ENCODE peak calls at places on chromosomes 12 and 14, in nine cellular contexts. Z is heart left ventricle, A is K562, O is IMR-90, T is gastrocnemius medialis, H is HCT116, X is upper lobe of right lung, N is pancreas, S is tibial artery. B is an unnamed sample. For H3K36me3, the result is how much of the 10 kb centered on the place peaks cover.

GRCh38 chr12:67320614-67321305 is 51.6 kb downstream of the CAND1 start:
- DNase-seq in H (no peak), O (peak), N (no peak), X (no peak), A (no peak), S (no peak), Z (no peak), T (no peak), B (no peak)

GRCh38 chr12:77888611-77889010 is 57.9 kb downstream of the NAV3 start:
- DNase-seq in N (no peak), T (no peak), A (no peak), X (no peak), Z (no peak), O (peak), H (peak), S (no peak), B (no peak)

GRCh38 chr12:22617630-22618029 is 7.3 kb upstream of the ETNK1 start:
- DNase-seq in O (no peak), S (no peak), A (no peak), X (no peak), Z (no peak), T (no peak), N (no peak), H (no peak), B (no peak)

GRCh38 chr14:75452900-75453816 is 25.3 kb downstream of the JDP2 start:
- DNase-seq in Z (peak), T (peak), H (no peak), S (peak), N (peak), X (peak), O (peak), A (no peak), B (peak)

GRCh38 chr12:11607313-11608081 is 42.0 kb upstream of the ETV6 start:
- DNase-seq in X (no peak), H (no peak), O (peak), N (no peak), S (no peak), T (no peak), Z (no peak), A (no peak), B (no peak)

GRCh38 chr14:93007225-93007997 is 84.5 kb downstream of the CHGA start:
- DNase-seq in N (peak), O (peak), S (peak), H (no peak), X (no peak), Z (no peak), T (peak), A (no peak), B (peak)

GRCh38 chr12:123306200-123306599 is 34.5 kb upstream of the CDK2AP1 start:
- DNase-seq in A (no peak), N (no peak), O (no peak), H (no peak), T (no peak), Z (no peak), S (no peak), X (no peak), B (no peak)

GRCh38 chr12:91183565-91183964 is 948 bp upstream of the DCN start:
- DNase-seq in H (no peak), O (peak), A (no peak), S (no peak), N (no peak), Z (no peak), T (no peak), X (no peak), B (no peak)

GRCh38 chr14:63045612-63046320 is 508 bp upstream of the KCNH5 start:
- DNase-seq in S (no peak), Z (peak), N (peak), O (peak), A (no peak), X (peak), T (no peak), H (no peak), B (no peak)

GRCh38 chr14:41062826-41063225 is 543.9 kb upstream of the LRFN5 start:
- DNase-seq in S (no peak), N (no peak), A (no peak), Z (no peak), T (no peak), O (peak), X (no peak), H (peak), B (no peak)

GRCh38 chr14:36717363-36717762 is 55.7 kb downstream of the PAX9 start:
- DNase-seq in X (no peak), O (no peak), T (no peak), S (no peak), N (no peak), A (no peak), Z (no peak), H (no peak), B (no peak)

GRCh38 chr14:68986926-68987652 is 8.0 kb upstream of the ACTN1 start:
- DNase-seq in S (no peak), Z (no peak), A (no peak), N (no peak), O (peak), T (no peak), X (no peak), H (no peak), B (no peak)

GRCh38 chr14:79740043-79740442 is 471.3 kb downstream of the DIO2 start:
- DNase-seq in H (no peak), X (no peak), Z (no peak), T (no peak), A (no peak), S (no peak), N (no peak), O (no peak), B (no peak)

GRCh38 chr14:91264151-91265150 is 19.9 kb upstream of the GPR68 start:
- DNase-seq in O (no peak), N (peak), S (no peak), X (peak), T (no peak), H (no peak), A (peak), Z (no peak), B (no peak)

GRCh38 chr12:67327466-67327865 is 58.3 kb downstream of the CAND1 start:
- DNase-seq in A (no peak), X (no peak), O (no peak), Z (no peak), H (no peak), T (peak), S (no peak), N (no peak), B (no peak)

GRCh38 chr12:123269980-123270379 is 1.7 kb downstream of the CDK2AP1 start:
- DNase-seq in O (no peak), N (no peak), X (no peak), H (no peak), T (no peak), A (no peak), Z (no peak), S (no peak), B (no peak)

GRCh38 chr14:90354551-90355298 is 23.0 kb upstream of the NRDE2 start:
- DNase-seq in S (no peak), A (no peak), H (no peak), X (no peak), T (no peak), Z (no peak), N (no peak), O (no peak), B (no peak)

GRCh38 chr12:88579941-88580871 is at the start of gene KITLG:
- DNase-seq in Z (peak), S (peak), N (peak), T (peak), H (peak), A (no peak), O (peak), X (peak), B (peak)

GRCh38 chr14:92421756-92422155 is 91.8 kb upstream of the RIN3 start:
- DNase-seq in X (no peak), A (no peak), T (no peak), H (no peak), O (no peak), S (no peak), N (no peak), Z (no peak), B (no peak)

GRCh38 chr14:41051801-41052200 is 554.9 kb upstream of the LRFN5 start:
- DNase-seq in T (no peak), N (no peak), Z (no peak), H (no peak), S (no peak), O (no peak), X (no peak), A (no peak), B (no peak)

GRCh38 chr12:113136128-113136989 is 798 bp upstream of the RASAL1 start:
- DNase-seq in S (no peak), O (no peak), H (peak), Z (no peak), T (no peak), X (no peak), N (no peak), A (peak), B (no peak)

GRCh38 chr12:57830393-57830792 is 11.9 kb upstream of the AVIL start:
- DNase-seq in X (no peak), A (no peak), N (no peak), O (no peak), T (no peak), S (no peak), Z (no peak), H (no peak), B (no peak)
- H3K36me3 ChIP-seq in X (half or more), A (under half), N (under half), O (under half), T (under half), S (under half), Z (half or more), H (under half), B (under half)

DNA sequence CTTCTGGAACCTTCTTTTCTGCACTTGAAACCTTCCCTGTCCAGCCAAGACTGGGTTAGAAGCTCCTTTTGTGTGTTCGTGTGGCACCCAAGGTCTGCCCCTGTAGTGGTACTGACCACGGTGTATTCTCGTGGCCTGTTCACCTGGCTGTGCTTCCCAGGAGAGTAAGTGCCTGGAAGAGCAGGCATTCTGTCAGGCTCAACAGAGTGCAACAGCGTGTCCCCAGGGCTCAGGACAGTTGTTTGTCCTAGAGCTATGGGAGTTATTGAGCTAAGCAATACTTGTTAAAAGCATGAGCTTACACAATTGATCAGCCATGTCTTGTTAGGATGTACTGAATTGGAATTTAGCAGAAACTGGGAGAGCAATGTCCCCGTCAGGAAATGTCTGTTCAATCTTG is 12.9 kb upstream of the SLC38A2 start:
- DNase-seq in T (peak), H (no peak), O (no peak), X (no peak), Z (no peak), N (no peak), S (no peak), A (no peak), B (no peak)
- H3K27ac ChIP-seq in T (peak), H (peak), O (peak), X (peak), Z (no peak), N (peak), S (peak), A (peak), B (peak)

GRCh38 chr14:52031781-52032180 is 37.1 kb downstream of the NID2 start:
- DNase-seq in X (no peak), N (no peak), S (peak), H (no peak), O (peak), A (no peak), T (no peak), Z (peak), B (peak)
- TF ChIP-seq CTCF in X (no peak), N (no peak), S (no peak), H (no peak), O (no peak), A (no peak), T (no peak), Z (no peak), B (no peak)

GRCh38 chr12:46233418-46233817 is 35.4 kb downstream of the SLC38A1 start:
- DNase-seq in T (no peak), H (no peak), N (no peak), X (no peak), A (no peak), O (no peak), Z (no peak), S (no peak), B (no peak)
- H3K36me3 ChIP-seq in T (under half), H (under half), N (under half), X (under half), A (half or more), O (under half), Z (under half), S (under half), B (under half)

GRCh38 chr12:94689646-94690036 is 39.3 kb upstream of the TMCC3 start:
- DNase-seq in S (no peak), Z (no peak), X (no peak), A (no peak), N (no peak), T (no peak), H (no peak), O (no peak), B (no peak)
- H3K27ac ChIP-seq in S (peak), Z (no peak), X (no peak), A (no peak), N (no peak), T (no peak), H (no peak), O (no peak), B (no peak)

GRCh38 chr12:72574138-72574537 is 302.0 kb downstream of the TRHDE start:
- DNase-seq in T (no peak), N (no peak), A (no peak), S (no peak), X (no peak), H (no peak), O (peak), Z (no peak), B (no peak)

DNA sequence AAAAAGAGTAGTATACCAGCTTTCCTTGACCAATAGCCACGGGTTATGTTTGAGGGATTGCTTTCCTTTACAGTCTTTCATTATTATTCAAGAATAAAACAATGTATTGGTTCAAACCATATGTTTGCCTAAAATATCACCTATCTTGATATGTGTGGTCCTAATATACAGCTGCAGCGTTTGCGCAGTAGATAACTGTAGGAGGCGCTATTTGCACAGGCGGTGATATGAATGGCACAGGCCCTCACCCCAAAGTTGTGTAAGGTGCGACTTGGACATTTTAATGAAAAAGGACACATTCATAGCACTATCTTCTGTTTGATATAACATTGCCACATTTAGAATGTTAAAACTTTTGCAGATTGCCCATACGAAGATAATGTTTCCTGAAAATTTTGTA is 298.4 kb downstream of the TRHDE start:
- DNase-seq in S (no peak), O (no peak), A (no peak), X (no peak), T (no peak), H (peak), Z (no peak), N (no peak), B (no peak)
- TF ChIP-seq CTCF in S (no peak), O (no peak), A (peak), X (peak), T (no peak), H (peak), Z (no peak), N (no peak), B (no peak)

GRCh38 chr14:102029956-102030355 is 56.9 kb downstream of the HSP90AA1 start:
- DNase-seq in T (no peak), Z (no peak), H (no peak), N (no peak), O (peak), A (no peak), S (no peak), X (no peak), B (no peak)

GRCh38 chr14:102028733-102029132 is 58.1 kb downstream of the HSP90AA1 start:
- DNase-seq in H (no peak), X (no peak), O (peak), T (no peak), Z (no peak), N (no peak), A (no peak), S (no peak), B (no peak)

GRCh38 chr14:102027951-102028350 is 58.9 kb downstream of the HSP90AA1 start:
- DNase-seq in O (no peak), A (no peak), H (no peak), Z (no peak), T (no peak), X (no peak), N (no peak), S (no peak), B (no peak)

GRCh38 chr14:102026934-102027333 is 59.9 kb downstream of the HSP90AA1 start:
- DNase-seq in H (no peak), T (no peak), A (no peak), O (no peak), S (no peak), X (no peak), Z (no peak), N (no peak), B (no peak)
- H3K36me3 ChIP-seq in H (half or more), T (under half), A (half or more), O (half or more), S (half or more), X (half or more), Z (half or more), N (half or more), B (half or more)

DNA sequence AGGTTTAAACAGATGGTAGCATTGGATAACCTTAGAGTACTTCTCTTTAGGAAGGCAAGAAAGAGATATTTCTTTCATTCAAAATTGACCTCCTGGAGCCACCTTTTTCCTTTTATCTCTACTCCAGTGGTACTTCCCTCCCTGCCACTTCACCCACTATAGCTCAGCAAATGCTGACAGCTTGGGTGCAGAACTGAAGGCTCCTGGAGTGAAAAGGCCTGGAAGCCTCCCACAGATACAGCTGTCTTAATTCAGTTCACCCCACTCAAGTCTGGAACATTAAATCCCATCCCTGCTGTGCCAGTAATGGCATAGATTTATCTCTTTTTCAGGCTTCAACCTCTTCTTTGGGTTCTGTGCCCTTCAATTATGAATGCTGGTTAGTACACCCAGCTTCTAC is 140.3 kb downstream of the NEDD1 start:
- DNase-seq in X (no peak), T (no peak), H (no peak), Z (no peak), O (no peak), N (no peak), S (no peak), A (no peak), B (no peak)
- H3K27ac ChIP-seq in X (no peak), T (no peak), H (no peak), Z (no peak), O (no peak), N (no peak), S (no peak), A (no peak), B (no peak)

DNA sequence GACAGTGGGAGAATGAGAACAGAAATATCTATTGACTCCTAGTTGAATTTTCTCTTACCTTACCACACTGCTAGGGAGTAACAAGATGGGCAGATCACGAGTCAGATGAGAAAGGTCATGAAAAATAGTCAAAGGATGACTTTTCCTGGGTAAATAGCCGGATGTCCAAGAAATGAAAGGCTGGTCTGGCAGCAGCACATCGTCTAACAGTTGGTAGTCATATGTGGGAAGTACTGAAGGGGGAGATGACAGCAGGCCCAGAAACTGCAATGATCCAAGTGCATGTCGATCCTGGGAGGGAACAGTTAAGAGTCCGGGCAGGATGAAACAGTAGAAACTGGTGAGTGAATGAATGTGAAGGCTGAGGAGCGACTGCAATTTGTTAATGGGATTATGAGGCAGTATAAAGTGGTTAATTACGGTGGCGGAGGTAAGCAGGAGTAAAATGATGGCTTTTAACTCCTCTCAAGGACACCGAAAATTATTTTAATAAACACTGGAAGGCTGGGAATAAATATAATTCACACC is 1.2 kb upstream of the ERC1 start:
- DNase-seq in H (no peak), T (peak), X (no peak), Z (no peak), S (no peak), O (peak), A (peak), N (no peak), B (peak)
- TF ChIP-seq CTCF in H (no peak), T (no peak), X (no peak), Z (no peak), S (no peak), O (no peak), A (no peak), N (no peak), B (no peak)